ENCODE peak calls at places on chromosomes 4 and X, in four cellular contexts. One of them, this sample, is unnamed.

GRCh38 chrX:41923925-41924693 is 755 bp upstream of the CASK start:
- DNase-seq in posterior cingulate gyrus: no peak
- DNase-seq in NB4: peak; percentile 3
- DNase-seq in CD8-positive, alpha-beta T cell: no peak
- DNase-seq in this sample: peak; percentile 6

GRCh38 chr4:98447648-98448047 is 186.5 kb downstream of the RAP1GDS1 start:
- DNase-seq in posterior cingulate gyrus: no peak
- DNase-seq in NB4: peak; percentile 54
- DNase-seq in CD8-positive, alpha-beta T cell: no peak
- DNase-seq in this sample: no peak

GRCh38 chr4:82975792-82976191 is 34.8 kb downstream of the LIN54 start:
- DNase-seq in CD8-positive, alpha-beta T cell: no peak
- DNase-seq in NB4: no peak
- DNase-seq in posterior cingulate gyrus: no peak
- DNase-seq in this sample: no peak

GRCh38 chr4:119048446-119048845 is 87.2 kb upstream of the MYOZ2 start:
- DNase-seq in NB4: no peak
- DNase-seq in posterior cingulate gyrus: no peak
- DNase-seq in CD8-positive, alpha-beta T cell: no peak
- DNase-seq in this sample: no peak

GRCh38 chrX:68698955-68699354 is 51.5 kb downstream of the STARD8 start:
- DNase-seq in NB4: no peak
- DNase-seq in CD8-positive, alpha-beta T cell: no peak
- DNase-seq in posterior cingulate gyrus: no peak
- DNase-seq in this sample: no peak

GRCh38 chr4:74656596-74656995 is 137.7 kb downstream of the BTC start:
- DNase-seq in posterior cingulate gyrus: no peak
- DNase-seq in NB4: no peak
- DNase-seq in CD8-positive, alpha-beta T cell: no peak
- DNase-seq in this sample: no peak

GRCh38 chrX:136764206-136764605 is 16.5 kb downstream of the ARHGEF6 start:
- DNase-seq in NB4: no peak
- DNase-seq in CD8-positive, alpha-beta T cell: no peak
- DNase-seq in posterior cingulate gyrus: no peak
- DNase-seq in this sample: no peak

GRCh38 chr4:145920205-145920604 is 18.4 kb downstream of the ZNF827 start:
- DNase-seq in posterior cingulate gyrus: peak; percentile 42
- DNase-seq in CD8-positive, alpha-beta T cell: no peak
- DNase-seq in NB4: no peak
- DNase-seq in this sample: no peak

GRCh38 chr4:168744021-168744420 is 247.2 kb downstream of the PALLD start:
- DNase-seq in CD8-positive, alpha-beta T cell: no peak
- DNase-seq in NB4: no peak
- DNase-seq in posterior cingulate gyrus: no peak
- DNase-seq in this sample: no peak

GRCh38 chrX:31170792-31171191 is 99.0 kb upstream of the FTHL17 start:
- DNase-seq in CD8-positive, alpha-beta T cell: no peak
- DNase-seq in NB4: no peak
- DNase-seq in posterior cingulate gyrus: no peak
- DNase-seq in this sample: no peak

GRCh38 chr4:103018391-103019318 is 850 bp downstream of the SLC9B1 start:
- DNase-seq in NB4: peak; percentile 10
- DNase-seq in CD8-positive, alpha-beta T cell: no peak
- DNase-seq in posterior cingulate gyrus: no peak
- DNase-seq in this sample: no peak

GRCh38 chr4:48698029-48698901 is 81.8 kb downstream of the FRYL start:
- DNase-seq in posterior cingulate gyrus: no peak
- DNase-seq in NB4: peak; percentile 54
- DNase-seq in CD8-positive, alpha-beta T cell: no peak
- DNase-seq in this sample: no peak

GRCh38 chrX:43808231-43808630 is 74.0 kb downstream of the MAOB start:
- DNase-seq in NB4: no peak
- DNase-seq in posterior cingulate gyrus: no peak
- DNase-seq in CD8-positive, alpha-beta T cell: no peak
- DNase-seq in this sample: no peak

GRCh38 chr4:180134116-180134866 is 2108.9 kb upstream of the TENM3 start:
- DNase-seq in posterior cingulate gyrus: no peak
- DNase-seq in NB4: peak; percentile 31
- DNase-seq in CD8-positive, alpha-beta T cell: no peak
- DNase-seq in this sample: no peak

GRCh38 chr4:77449162-77449561 is 156.5 kb upstream of the CXCL13 start:
- DNase-seq in NB4: no peak
- DNase-seq in CD8-positive, alpha-beta T cell: no peak
- DNase-seq in posterior cingulate gyrus: no peak
- DNase-seq in this sample: no peak

GRCh38 chrX:134774190-134775048 is 116.1 kb upstream of the PLAC1 start:
- DNase-seq in CD8-positive, alpha-beta T cell: no peak
- DNase-seq in NB4: no peak
- DNase-seq in posterior cingulate gyrus: no peak
- DNase-seq in this sample: no peak

GRCh38 chrX:57044226-57044625 is 48.9 kb upstream of the SPIN3 start:
- DNase-seq in posterior cingulate gyrus: no peak
- DNase-seq in CD8-positive, alpha-beta T cell: no peak
- DNase-seq in NB4: peak; percentile 6
- DNase-seq in this sample: no peak

GRCh38 chrX:38563006-38563405 is 1.7 kb downstream of the TSPAN7 start:
- DNase-seq in NB4: no peak
- DNase-seq in posterior cingulate gyrus: no peak
- DNase-seq in CD8-positive, alpha-beta T cell: no peak
- DNase-seq in this sample: no peak

GRCh38 chrX:13420545-13421183 is 100.8 kb upstream of the ATXN3L start:
- DNase-seq in posterior cingulate gyrus: no peak
- DNase-seq in NB4: no peak
- DNase-seq in CD8-positive, alpha-beta T cell: no peak
- DNase-seq in this sample: no peak

GRCh38 chr4:2535386-2536192 is 858 bp upstream of the FAM193A start:
- DNase-seq in posterior cingulate gyrus: peak; percentile 86
- DNase-seq in NB4: peak; percentile 96
- DNase-seq in CD8-positive, alpha-beta T cell: peak; percentile 19
- DNase-seq in this sample: peak; percentile 29

GRCh38 chr4:173325007-173325736 is 9.0 kb downstream of the HMGB2 start:
- DNase-seq in posterior cingulate gyrus: no peak
- DNase-seq in CD8-positive, alpha-beta T cell: no peak
- DNase-seq in NB4: no peak
- DNase-seq in this sample: no peak

GRCh38 chr4:20384456-20384855 is 132.8 kb downstream of the SLIT2 start:
- DNase-seq in posterior cingulate gyrus: no peak
- DNase-seq in CD8-positive, alpha-beta T cell: no peak
- DNase-seq in NB4: no peak
- DNase-seq in this sample: no peak

GRCh38 chrX:21798677-21799219 is 40.7 kb upstream of the MBTPS2 start:
- DNase-seq in NB4: no peak
- DNase-seq in CD8-positive, alpha-beta T cell: no peak
- DNase-seq in posterior cingulate gyrus: no peak
- DNase-seq in this sample: no peak

GRCh38 chr4:22881416-22881815 is 188.7 kb downstream of the GBA3 start:
- DNase-seq in posterior cingulate gyrus: no peak
- DNase-seq in NB4: no peak
- DNase-seq in CD8-positive, alpha-beta T cell: no peak
- DNase-seq in this sample: no peak

GRCh38 chr4:32499176-32499575 is 1779.0 kb downstream of the PCDH7 start:
- DNase-seq in posterior cingulate gyrus: no peak
- DNase-seq in NB4: no peak
- DNase-seq in CD8-positive, alpha-beta T cell: no peak
- DNase-seq in this sample: no peak

GRCh38 chr4:54036184-54036583 is 28.2 kb downstream of the CHIC2 start:
- DNase-seq in NB4: no peak
- DNase-seq in posterior cingulate gyrus: no peak
- DNase-seq in CD8-positive, alpha-beta T cell: no peak
- DNase-seq in this sample: no peak

GRCh38 chr4:123349401-123350190 is 47.0 kb upstream of the SPRY1 start:
- DNase-seq in posterior cingulate gyrus: no peak
- DNase-seq in CD8-positive, alpha-beta T cell: no peak
- DNase-seq in NB4: no peak
- DNase-seq in this sample: no peak

GRCh38 chrX:21952624-21953023 is 12.1 kb downstream of the SMS start:
- DNase-seq in posterior cingulate gyrus: no peak
- DNase-seq in CD8-positive, alpha-beta T cell: no peak
- DNase-seq in NB4: no peak
- DNase-seq in this sample: no peak

GRCh38 chr4:179595671-179596410 is 2153.6 kb upstream of the AGA start:
- DNase-seq in CD8-positive, alpha-beta T cell: no peak
- DNase-seq in NB4: peak; percentile 50
- DNase-seq in posterior cingulate gyrus: no peak
- DNase-seq in this sample: no peak

GRCh38 chr4:66252291-66252690 is 582.0 kb upstream of the EPHA5 start:
- DNase-seq in NB4: no peak
- DNase-seq in posterior cingulate gyrus: no peak
- DNase-seq in CD8-positive, alpha-beta T cell: no peak
- DNase-seq in this sample: no peak

GRCh38 chr4:184416913-184417734 is 57.2 kb downstream of the IRF2 start:
- DNase-seq in CD8-positive, alpha-beta T cell: no peak
- DNase-seq in NB4: peak; percentile 82
- DNase-seq in posterior cingulate gyrus: no peak
- DNase-seq in this sample: peak; percentile 45

GRCh38 chr4:148415500-148415899 is 26.7 kb downstream of the NR3C2 start:
- DNase-seq in NB4: no peak
- DNase-seq in posterior cingulate gyrus: no peak
- DNase-seq in CD8-positive, alpha-beta T cell: no peak
- DNase-seq in this sample: no peak

GRCh38 chrX:1480082-1480785 is 27.5 kb upstream of the ASMTL start:
- DNase-seq in NB4: no peak
- DNase-seq in CD8-positive, alpha-beta T cell: no peak
- DNase-seq in posterior cingulate gyrus: no peak
- DNase-seq in this sample: no peak

GRCh38 chrX:22095306-22095705 is 63.2 kb downstream of the PHEX start:
- DNase-seq in posterior cingulate gyrus: no peak
- DNase-seq in NB4: no peak
- DNase-seq in CD8-positive, alpha-beta T cell: no peak
- DNase-seq in this sample: no peak

GRCh38 chrX:5870238-5870637 is 358.4 kb downstream of the NLGN4X start:
- DNase-seq in posterior cingulate gyrus: no peak
- DNase-seq in CD8-positive, alpha-beta T cell: no peak
- DNase-seq in NB4: no peak
- DNase-seq in this sample: no peak

GRCh38 chrX:109344666-109345065 is 137.2 kb downstream of the GUCY2F start:
- DNase-seq in NB4: no peak
- DNase-seq in posterior cingulate gyrus: no peak
- DNase-seq in CD8-positive, alpha-beta T cell: no peak
- DNase-seq in this sample: no peak

GRCh38 chr4:114180481-114180880 is 201.0 kb upstream of the ARSJ start:
- DNase-seq in NB4: peak; percentile 38
- DNase-seq in posterior cingulate gyrus: no peak
- DNase-seq in CD8-positive, alpha-beta T cell: no peak
- DNase-seq in this sample: peak; percentile 58

GRCh38 chr4:175253184-175253902 is 335.2 kb downstream of the ADAM29 start:
- DNase-seq in posterior cingulate gyrus: peak; percentile 52
- DNase-seq in NB4: peak; percentile 15
- DNase-seq in CD8-positive, alpha-beta T cell: no peak
- DNase-seq in this sample: no peak